ENCODE peak calls at places on chromosomes 11 and 22, in ten cellular contexts. V, R, J, L, Z, N, F, X, C and U are unnamed samples.

GRCh38 chr11:128814856-128815705 is 52.0 kb downstream of the KCNJ1 start:
- DNase-seq in J (no peak), L (peak), V (no peak), R (no peak), Z (no peak), F (no peak), X (no peak), N (no peak), C (peak), U (no peak)

GRCh38 chr11:112694244-112694643 is 267.0 kb upstream of the NCAM1 start:
- DNase-seq in F (no peak), Z (no peak), J (no peak), X (no peak), V (no peak), C (no peak), R (no peak), N (no peak), L (no peak), U (no peak)

GRCh38 chr11:32487270-32487669 is 51.9 kb upstream of the WT1 start:
- DNase-seq in J (no peak), C (peak), V (no peak), N (no peak), F (no peak), Z (no peak), R (no peak), X (no peak), L (no peak), U (no peak)

GRCh38 chr11:100383357-100383865 is 303.7 kb upstream of the ARHGAP42 start:
- DNase-seq in F (no peak), C (peak), V (no peak), Z (no peak), R (no peak), J (no peak), X (no peak), L (no peak), N (no peak), U (no peak)

GRCh38 chr11:119764108-119764874 is 35.3 kb upstream of the NECTIN1 start:
- DNase-seq in L (no peak), C (no peak), N (no peak), V (no peak), J (no peak), Z (no peak), X (no peak), R (no peak), F (no peak), U (no peak)

GRCh38 chr11:129894281-129895125 is 875 bp downstream of the NFRKB start:
- DNase-seq in L (no peak), Z (no peak), N (peak), R (no peak), C (peak), F (no peak), V (no peak), J (no peak), X (no peak), U (no peak)

GRCh38 chr11:29173660-29174062 is 843.2 kb downstream of the KCNA4 start:
- DNase-seq in Z (no peak), F (no peak), L (peak), J (no peak), X (no peak), R (no peak), N (no peak), V (no peak), C (peak), U (no peak)

GRCh38 chr22:46100401-46101105 is 49.8 kb upstream of the PPARA start:
- DNase-seq in V (no peak), C (no peak), N (no peak), J (no peak), X (no peak), Z (no peak), F (no peak), R (no peak), L (no peak), U (no peak)

GRCh38 chr11:126542621-126543020 is 187.1 kb downstream of the ST3GAL4 start:
- DNase-seq in J (no peak), N (no peak), L (no peak), V (no peak), X (no peak), R (no peak), Z (no peak), C (no peak), F (no peak), U (no peak)

GRCh38 chr22:41625577-41625976 is 4.5 kb downstream of the XRCC6 start:
- DNase-seq in F (no peak), N (no peak), Z (no peak), J (no peak), R (no peak), V (no peak), L (no peak), C (no peak), X (no peak), U (no peak)

GRCh38 chr11:61888043-61888442 is 3.3 kb downstream of the FADS3 start:
- DNase-seq in V (no peak), Z (no peak), X (no peak), R (no peak), N (no peak), J (no peak), F (no peak), C (peak), L (peak), U (no peak)

GRCh38 chr22:49086181-49086580 is 741.5 kb downstream of the BRD1 start:
- DNase-seq in L (no peak), R (no peak), Z (no peak), J (no peak), C (no peak), F (peak), X (no peak), V (no peak), N (no peak), U (no peak)

GRCh38 chr11:15197696-15198095 is 83.0 kb downstream of the INSC start:
- DNase-seq in R (no peak), C (no peak), L (no peak), Z (no peak), X (no peak), V (no peak), N (no peak), F (no peak), J (no peak), U (no peak)